ENCODE peak calls at places on chromosomes 7 and 10, in seven cellular contexts. H, G, R, Y, J, D and C are unnamed samples. For H3K4me1, the result is how much of the 10 kb centered on the place peaks cover.

GRCh38 chr7:28688651-28689050 is 269.5 kb downstream of the TRIL start:
- DNase-seq in H (peak), G (no peak), R (no peak), Y (no peak), J (no peak), D (no peak), C (no peak)

GRCh38 chr7:100675581-100676350 is 2.2 kb downstream of the GNB2 start:
- DNase-seq in H (peak), G (peak), R (peak), Y (peak), J (no peak), D (peak), C (peak)

GRCh38 chr7:108417926-108418325 is 38.3 kb downstream of the NRCAM start:
- DNase-seq in H (no peak), G (no peak), R (no peak), Y (no peak), J (no peak), D (no peak), C (no peak)

GRCh38 chr7:93920496-93921189 is 892 bp upstream of the GNG11 start:
- DNase-seq in H (no peak), G (no peak), R (no peak), Y (no peak), J (no peak), D (no peak), C (no peak)

GRCh38 chr7:94972296-94972695 is 64.9 kb downstream of the PPP1R9A start:
- DNase-seq in H (no peak), G (no peak), R (no peak), Y (no peak), J (no peak), D (no peak), C (no peak)

GRCh38 chr10:15352818-15353217 is 18.3 kb downstream of the FAM171A1 start:
- DNase-seq in H (no peak), G (no peak), R (no peak), Y (no peak), J (no peak), D (no peak), C (no peak)

GRCh38 chr7:41889040-41889439 is 186.2 kb upstream of the INHBA start:
- DNase-seq in H (no peak), G (no peak), R (no peak), Y (no peak), J (no peak), D (no peak), C (no peak)

GRCh38 chr10:98186681-98187080 is 52.2 kb downstream of the R3HCC1L start:
- DNase-seq in H (no peak), G (no peak), R (no peak), Y (no peak), J (no peak), D (no peak), C (no peak)

GRCh38 chr10:123997486-123998196 is 95.8 kb downstream of the CHST15 start:
- DNase-seq in H (no peak), G (peak), R (peak), Y (no peak), J (no peak), D (no peak), C (peak)
- H3K27ac ChIP-seq in H (no peak), G (no peak), R (peak), Y (no peak), J (peak), D (no peak), C (peak)

DNA sequence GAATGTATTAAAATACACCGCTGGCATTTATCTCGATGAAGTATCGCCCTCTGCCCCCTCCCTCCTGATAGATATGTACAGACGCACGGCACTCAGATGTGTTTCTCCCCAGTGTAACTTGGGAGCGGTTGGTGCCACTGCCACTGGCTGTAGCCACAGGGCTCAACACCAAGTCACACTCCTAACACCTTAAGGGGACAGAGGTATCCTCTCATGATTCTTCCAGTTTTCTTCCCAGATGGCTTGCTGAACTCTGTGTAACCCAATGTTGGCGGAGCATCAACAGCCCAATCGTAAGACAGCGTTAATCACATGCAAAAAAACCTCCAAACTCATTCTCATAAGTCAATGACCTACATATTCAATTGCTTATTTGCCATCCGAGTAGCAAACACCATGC is 35.5 kb downstream of the CTBP2 start:
- DNase-seq in H (no peak), G (no peak), R (peak), Y (no peak), J (no peak), D (no peak), C (no peak)
- H3K4me1 ChIP-seq in H (half or more), G (under half), R (under half), Y (under half), J (half or more), D (under half), C (under half)

GRCh38 chr7:90488220-90488619 is 18.8 kb downstream of the PTTG1IP2 start:
- DNase-seq in H (no peak), G (no peak), R (no peak), Y (no peak), J (no peak), D (no peak), C (no peak)
- H3K4me3 ChIP-seq in H (no peak), G (no peak), R (no peak), Y (no peak), J (no peak), D (no peak), C (no peak)

GRCh38 chr7:73740771-73741170 is 2.2 kb upstream of the ABHD11 start:
- DNase-seq in H (no peak), G (no peak), R (no peak), Y (peak), J (no peak), D (no peak), C (no peak)
- H3K27ac ChIP-seq in H (no peak), G (no peak), R (peak), Y (no peak), J (no peak), D (no peak), C (no peak)

GRCh38 chr10:113222207-113222606 is 272.2 kb downstream of the TCF7L2 start:
- DNase-seq in H (no peak), G (no peak), R (no peak), Y (peak), J (no peak), D (no peak), C (no peak)

GRCh38 chr10:113226404-113226803 is 276.4 kb downstream of the TCF7L2 start:
- DNase-seq in H (no peak), G (no peak), R (no peak), Y (no peak), J (no peak), D (no peak), C (peak)

GRCh38 chr10:113227045-113227444 is 277.0 kb downstream of the TCF7L2 start:
- DNase-seq in H (no peak), G (no peak), R (no peak), Y (no peak), J (no peak), D (no peak), C (no peak)

GRCh38 chr10:113225903-113226302 is 275.9 kb downstream of the TCF7L2 start:
- DNase-seq in H (no peak), G (no peak), R (no peak), Y (no peak), J (no peak), D (no peak), C (peak)

DNA sequence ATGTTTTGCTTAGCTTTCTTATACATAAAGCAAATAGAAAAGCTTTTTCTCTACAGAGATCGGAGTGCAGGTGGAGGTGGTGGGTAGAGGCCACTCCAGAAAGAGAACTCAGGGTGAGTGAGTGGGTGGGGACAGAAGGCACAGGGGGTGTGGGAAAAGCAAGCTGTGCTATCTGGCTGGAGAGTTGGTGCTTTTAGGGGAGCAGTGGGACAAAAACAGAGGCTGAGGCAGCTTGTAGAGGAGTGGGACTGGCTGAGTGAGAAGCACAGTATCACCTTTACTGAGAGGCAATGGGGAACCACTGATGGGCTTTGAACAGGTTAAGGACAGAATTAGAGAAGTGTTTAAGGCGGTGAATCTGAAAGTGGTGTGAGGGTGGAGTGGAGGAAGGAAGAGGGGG is 275.3 kb downstream of the TCF7L2 start:
- DNase-seq in H (no peak), G (no peak), R (no peak), Y (no peak), J (no peak), D (no peak), C (peak)
- H3K4me1 ChIP-seq in H (under half), G (under half), R (under half), Y (under half), J (under half), D (under half), C (under half)

DNA sequence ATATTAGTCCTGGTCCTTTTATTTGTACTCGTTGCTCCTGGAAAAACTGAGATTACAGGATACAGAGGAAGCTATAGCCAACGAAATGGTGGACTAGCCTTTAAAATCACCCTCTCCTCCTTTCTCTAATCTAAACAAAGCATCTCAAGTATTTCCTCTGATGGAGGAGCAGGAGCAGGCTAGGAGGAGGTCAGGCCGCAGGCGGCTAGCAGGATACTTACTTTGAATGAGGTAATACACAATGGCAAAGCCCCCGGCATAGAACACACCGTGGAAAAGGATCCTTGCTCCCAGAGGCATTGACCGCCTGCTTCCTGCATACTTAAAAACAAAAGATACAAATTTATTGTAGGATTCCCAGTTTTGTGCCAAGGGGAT is 64.4 kb downstream of the STK17A start:
- DNase-seq in H (no peak), G (no peak), R (no peak), Y (peak), J (no peak), D (no peak), C (no peak)
- H3K4me3 ChIP-seq in H (no peak), G (peak), R (no peak), Y (no peak), J (no peak), D (no peak), C (no peak)

GRCh38 chr7:111954474-111955311 is 251.5 kb downstream of the DOCK4 start:
- DNase-seq in H (no peak), G (no peak), R (no peak), Y (peak), J (no peak), D (no peak), C (no peak)
- H3K27ac ChIP-seq in H (peak), G (no peak), R (no peak), Y (no peak), J (peak), D (peak), C (no peak)

GRCh38 chr10:73905256-73906018 is 5.5 kb upstream of the PLAU start:
- DNase-seq in H (no peak), G (no peak), R (no peak), Y (no peak), J (no peak), D (no peak), C (no peak)

GRCh38 chr10:73907841-73908517 is 3.0 kb upstream of the PLAU start:
- DNase-seq in H (peak), G (no peak), R (peak), Y (no peak), J (no peak), D (no peak), C (peak)

GRCh38 chr10:73909716-73910115 is 1.2 kb upstream of the PLAU start:
- DNase-seq in H (no peak), G (no peak), R (no peak), Y (no peak), J (no peak), D (no peak), C (no peak)

GRCh38 chr10:73908853-73909611 is 1.9 kb upstream of the PLAU start:
- DNase-seq in H (peak), G (peak), R (peak), Y (peak), J (peak), D (peak), C (peak)

GRCh38 chr10:73906524-73907447 is 4.1 kb upstream of the PLAU start:
- DNase-seq in H (peak), G (no peak), R (peak), Y (peak), J (peak), D (peak), C (peak)
- H3K4me1 ChIP-seq in H (half or more), G (under half), R (under half), Y (under half), J (half or more), D (under half), C (under half)

DNA sequence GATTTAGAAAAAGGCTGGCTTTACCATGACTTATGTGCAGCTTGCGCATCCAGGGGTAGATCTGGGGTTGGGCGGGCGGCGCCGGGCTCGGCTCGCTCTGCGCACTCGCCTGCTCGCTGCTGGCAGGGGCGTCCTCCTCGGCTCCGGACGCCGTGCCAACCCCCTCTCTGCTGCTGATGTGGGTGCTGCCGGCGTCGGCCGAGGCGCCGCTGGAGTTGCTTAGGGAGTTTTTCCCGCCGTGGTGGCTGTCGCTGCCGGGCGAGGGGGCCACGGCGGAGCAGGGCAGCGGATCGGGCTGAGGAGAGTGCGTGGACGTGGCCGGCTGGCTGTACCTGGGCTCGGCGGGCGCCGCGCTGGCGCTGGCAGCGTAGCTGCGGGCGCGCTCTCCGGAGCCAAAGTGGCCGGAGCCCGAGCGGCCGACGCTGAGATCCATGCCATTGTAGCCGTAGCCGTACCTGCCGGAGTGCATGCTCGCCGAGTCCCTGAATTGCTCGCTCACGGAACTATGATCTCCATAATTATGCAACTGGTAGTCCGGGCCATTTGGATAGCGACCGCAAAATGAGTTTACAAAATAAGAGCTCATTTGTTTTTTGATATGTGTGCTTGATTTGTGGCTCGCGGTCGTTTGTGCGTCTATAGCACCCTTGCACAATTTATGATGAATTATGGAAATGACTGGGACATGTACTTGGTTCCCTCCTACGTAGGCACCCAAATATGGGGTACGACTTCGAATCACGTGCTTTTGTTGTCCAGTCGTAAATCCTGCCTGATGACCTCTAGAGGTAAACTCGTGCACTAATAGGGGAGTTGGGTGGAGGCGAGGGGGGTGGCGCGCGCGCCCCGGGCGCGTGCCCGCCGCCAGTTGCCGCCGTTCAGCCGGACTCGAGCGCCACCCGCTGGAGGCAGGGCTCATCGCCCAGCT is at the start of gene HOXA5:
- DNase-seq in H (no peak), G (no peak), R (peak), Y (peak), J (peak), D (peak), C (peak)
- H3K4me3 ChIP-seq in H (peak), G (no peak), R (peak), Y (peak), J (peak), D (no peak), C (peak)